ENCODE peak calls at places on chromosomes 6 and 20, in ten cellular contexts. One of them, this sample, is unnamed.

GRCh38 chr6:131861356-131861755 is 53.5 kb downstream of the ENPP1 start:
- DNase-seq in astrocyte: peak
- DNase-seq in tibial nerve: no peak
- DNase-seq in AG10803: peak
- DNase-seq in astrocyte of the cerebellum: peak
- DNase-seq in neuronal stem cell: no peak
- DNase-seq in lower lobe of right lung: no peak
- DNase-seq in tibial artery: no peak
- DNase-seq in left ventricle myocardium inferior: no peak
- DNase-seq in CD8-positive, alpha-beta T cell: no peak
- DNase-seq in this sample: peak

GRCh38 chr6:128572286-128572685 is 51.9 kb upstream of the PTPRK start:
- DNase-seq in astrocyte: no peak
- DNase-seq in tibial nerve: no peak
- DNase-seq in AG10803: peak
- DNase-seq in astrocyte of the cerebellum: no peak
- DNase-seq in neuronal stem cell: no peak
- DNase-seq in lower lobe of right lung: no peak
- DNase-seq in tibial artery: no peak
- DNase-seq in left ventricle myocardium inferior: no peak
- DNase-seq in CD8-positive, alpha-beta T cell: no peak
- DNase-seq in this sample: no peak

GRCh38 chr20:50929299-50930138 is 1.7 kb downstream of the ADNP start:
- DNase-seq in astrocyte: peak
- DNase-seq in tibial nerve: peak
- DNase-seq in AG10803: peak
- DNase-seq in astrocyte of the cerebellum: peak
- DNase-seq in neuronal stem cell: peak
- DNase-seq in lower lobe of right lung: peak
- DNase-seq in tibial artery: peak
- DNase-seq in left ventricle myocardium inferior: peak
- DNase-seq in CD8-positive, alpha-beta T cell: peak
- DNase-seq in this sample: peak

GRCh38 chr6:110067837-110068591 is 89.9 kb downstream of the GPR6 start:
- DNase-seq in astrocyte: peak
- DNase-seq in tibial nerve: no peak
- DNase-seq in AG10803: no peak
- DNase-seq in astrocyte of the cerebellum: peak
- DNase-seq in neuronal stem cell: no peak
- DNase-seq in lower lobe of right lung: no peak
- DNase-seq in tibial artery: no peak
- DNase-seq in left ventricle myocardium inferior: no peak
- DNase-seq in CD8-positive, alpha-beta T cell: no peak
- DNase-seq in this sample: peak

GRCh38 chr6:151475653-151476523 is 17.9 kb upstream of the CCDC170 start:
- DNase-seq in astrocyte: peak
- DNase-seq in tibial nerve: peak
- DNase-seq in AG10803: peak
- DNase-seq in astrocyte of the cerebellum: no peak
- DNase-seq in neuronal stem cell: no peak
- DNase-seq in lower lobe of right lung: peak
- DNase-seq in tibial artery: no peak
- DNase-seq in left ventricle myocardium inferior: no peak
- DNase-seq in CD8-positive, alpha-beta T cell: no peak
- DNase-seq in this sample: peak

GRCh38 chr20:15638781-15639180 is 934.5 kb downstream of the KIF16B start:
- DNase-seq in astrocyte: no peak
- DNase-seq in tibial nerve: no peak
- DNase-seq in AG10803: no peak
- DNase-seq in astrocyte of the cerebellum: no peak
- DNase-seq in neuronal stem cell: no peak
- DNase-seq in lower lobe of right lung: no peak
- DNase-seq in tibial artery: no peak
- DNase-seq in left ventricle myocardium inferior: no peak
- DNase-seq in CD8-positive, alpha-beta T cell: no peak
- DNase-seq in this sample: no peak

GRCh38 chr20:10109621-10110020 is 74.8 kb downstream of the ANKEF1 start:
- DNase-seq in astrocyte: peak
- DNase-seq in tibial nerve: no peak
- DNase-seq in AG10803: no peak
- DNase-seq in astrocyte of the cerebellum: no peak
- DNase-seq in neuronal stem cell: no peak
- DNase-seq in lower lobe of right lung: no peak
- DNase-seq in tibial artery: no peak
- DNase-seq in left ventricle myocardium inferior: no peak
- DNase-seq in CD8-positive, alpha-beta T cell: no peak
- DNase-seq in this sample: no peak

GRCh38 chr20:63639093-63639860 is 12.4 kb upstream of the GMEB2 start:
- DNase-seq in astrocyte: no peak
- DNase-seq in tibial nerve: no peak
- DNase-seq in AG10803: no peak
- DNase-seq in astrocyte of the cerebellum: no peak
- DNase-seq in neuronal stem cell: no peak
- DNase-seq in lower lobe of right lung: peak
- DNase-seq in tibial artery: no peak
- DNase-seq in left ventricle myocardium inferior: peak
- DNase-seq in CD8-positive, alpha-beta T cell: peak
- DNase-seq in this sample: no peak

GRCh38 chr20:59920944-59921343 is 12.5 kb downstream of the SYCP2 start:
- DNase-seq in astrocyte: no peak
- DNase-seq in tibial nerve: no peak
- DNase-seq in AG10803: no peak
- DNase-seq in astrocyte of the cerebellum: no peak
- DNase-seq in neuronal stem cell: no peak
- DNase-seq in lower lobe of right lung: no peak
- DNase-seq in tibial artery: no peak
- DNase-seq in left ventricle myocardium inferior: no peak
- DNase-seq in CD8-positive, alpha-beta T cell: no peak
- DNase-seq in this sample: no peak

GRCh38 chr20:24547967-24548366 is 78.5 kb downstream of the SYNDIG1 start:
- DNase-seq in astrocyte: no peak
- DNase-seq in tibial nerve: no peak
- DNase-seq in AG10803: no peak
- DNase-seq in astrocyte of the cerebellum: no peak
- DNase-seq in neuronal stem cell: no peak
- DNase-seq in lower lobe of right lung: no peak
- DNase-seq in tibial artery: no peak
- DNase-seq in left ventricle myocardium inferior: no peak
- DNase-seq in CD8-positive, alpha-beta T cell: no peak
- DNase-seq in this sample: no peak

GRCh38 chr20:2140561-2140960 is 38.9 kb downstream of the STK35 start:
- DNase-seq in astrocyte: peak
- DNase-seq in tibial nerve: peak
- DNase-seq in AG10803: peak
- DNase-seq in astrocyte of the cerebellum: no peak
- DNase-seq in neuronal stem cell: no peak
- DNase-seq in lower lobe of right lung: no peak
- DNase-seq in tibial artery: peak
- DNase-seq in left ventricle myocardium inferior: peak
- DNase-seq in CD8-positive, alpha-beta T cell: no peak
- DNase-seq in this sample: peak

GRCh38 chr6:134132494-134133141 is 80.2 kb upstream of the SLC2A12 start:
- DNase-seq in astrocyte: peak
- DNase-seq in tibial nerve: no peak
- DNase-seq in AG10803: peak
- DNase-seq in astrocyte of the cerebellum: peak
- DNase-seq in neuronal stem cell: no peak
- DNase-seq in lower lobe of right lung: no peak
- DNase-seq in tibial artery: no peak
- DNase-seq in left ventricle myocardium inferior: no peak
- DNase-seq in CD8-positive, alpha-beta T cell: no peak
- DNase-seq in this sample: peak

GRCh38 chr20:17026346-17026745 is 200.5 kb upstream of the PCSK2 start:
- DNase-seq in astrocyte: peak
- DNase-seq in tibial nerve: no peak
- DNase-seq in AG10803: peak
- DNase-seq in astrocyte of the cerebellum: no peak
- DNase-seq in neuronal stem cell: no peak
- DNase-seq in lower lobe of right lung: no peak
- DNase-seq in tibial artery: no peak
- DNase-seq in left ventricle myocardium inferior: no peak
- DNase-seq in CD8-positive, alpha-beta T cell: no peak
- DNase-seq in this sample: no peak

GRCh38 chr20:17021481-17021880 is 205.4 kb upstream of the PCSK2 start:
- DNase-seq in astrocyte: no peak
- DNase-seq in tibial nerve: no peak
- DNase-seq in AG10803: no peak
- DNase-seq in astrocyte of the cerebellum: no peak
- DNase-seq in neuronal stem cell: no peak
- DNase-seq in lower lobe of right lung: no peak
- DNase-seq in tibial artery: no peak
- DNase-seq in left ventricle myocardium inferior: no peak
- DNase-seq in CD8-positive, alpha-beta T cell: no peak
- DNase-seq in this sample: no peak

GRCh38 chr20:17024513-17025105 is 202.2 kb upstream of the PCSK2 start:
- DNase-seq in astrocyte: peak
- DNase-seq in tibial nerve: no peak
- DNase-seq in AG10803: peak
- DNase-seq in astrocyte of the cerebellum: peak
- DNase-seq in neuronal stem cell: peak
- DNase-seq in lower lobe of right lung: no peak
- DNase-seq in tibial artery: no peak
- DNase-seq in left ventricle myocardium inferior: no peak
- DNase-seq in CD8-positive, alpha-beta T cell: no peak
- DNase-seq in this sample: no peak

GRCh38 chr20:17023036-17023435 is 203.8 kb upstream of the PCSK2 start:
- DNase-seq in astrocyte: no peak
- DNase-seq in tibial nerve: no peak
- DNase-seq in AG10803: no peak
- DNase-seq in astrocyte of the cerebellum: no peak
- DNase-seq in neuronal stem cell: no peak
- DNase-seq in lower lobe of right lung: no peak
- DNase-seq in tibial artery: no peak
- DNase-seq in left ventricle myocardium inferior: no peak
- DNase-seq in CD8-positive, alpha-beta T cell: no peak
- DNase-seq in this sample: no peak

DNA sequence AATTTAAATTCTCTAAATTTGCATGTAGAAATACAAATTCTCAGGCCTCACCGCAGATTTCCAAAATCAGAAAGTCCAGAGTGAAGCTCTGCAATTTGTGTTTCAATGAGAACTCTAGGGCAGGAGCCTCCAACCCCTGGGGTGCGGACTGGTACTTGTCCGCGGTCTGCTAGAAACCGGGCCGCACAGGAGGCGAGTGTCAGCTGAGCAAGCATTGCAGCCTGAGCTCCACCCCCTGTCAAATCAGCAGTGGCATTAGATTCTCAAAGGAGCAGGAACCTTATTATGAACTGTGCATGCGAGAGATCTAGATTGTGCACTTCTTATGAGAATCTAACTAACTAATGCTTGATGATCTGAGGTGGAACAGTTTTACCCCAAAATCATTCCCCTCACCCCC is 203.0 kb upstream of the PCSK2 start:
- DNase-seq in astrocyte: peak
- DNase-seq in tibial nerve: no peak
- DNase-seq in AG10803: no peak
- DNase-seq in astrocyte of the cerebellum: no peak
- DNase-seq in neuronal stem cell: peak
- DNase-seq in lower lobe of right lung: peak
- DNase-seq in tibial artery: no peak
- DNase-seq in left ventricle myocardium inferior: no peak
- DNase-seq in CD8-positive, alpha-beta T cell: no peak
- DNase-seq in this sample: no peak
- H3K4me3 ChIP-seq in astrocyte: peak
- H3K4me3 ChIP-seq in tibial nerve: no peak
- H3K4me3 ChIP-seq in AG10803: no peak
- H3K4me3 ChIP-seq in astrocyte of the cerebellum: no peak
- H3K4me3 ChIP-seq in neuronal stem cell: no peak
- H3K4me3 ChIP-seq in lower lobe of right lung: no peak
- H3K4me3 ChIP-seq in tibial artery: no peak
- H3K4me3 ChIP-seq in left ventricle myocardium inferior: no peak
- H3K4me3 ChIP-seq in CD8-positive, alpha-beta T cell: no peak
- H3K4me3 ChIP-seq in this sample: no peak

DNA sequence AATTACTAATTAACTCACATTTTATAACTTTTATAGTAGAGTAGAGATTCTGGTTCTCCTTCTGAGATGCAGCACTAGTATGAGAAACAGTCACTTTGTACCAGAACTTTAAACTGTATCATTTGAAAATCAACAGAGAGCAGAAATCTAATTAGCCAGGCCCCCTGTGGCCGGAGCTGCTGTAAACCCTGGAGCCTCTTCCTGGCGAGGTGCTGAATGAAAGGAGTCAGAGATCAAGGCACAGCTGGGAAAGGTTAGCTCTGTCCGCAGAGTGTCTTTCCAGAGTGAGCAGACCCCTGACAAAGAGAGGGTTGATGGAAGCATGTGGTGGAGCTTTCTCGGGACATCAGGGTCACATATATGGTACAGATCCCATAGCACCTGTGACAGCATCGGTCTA is 703.8 kb downstream of the RFPL4B start:
- DNase-seq in astrocyte: no peak
- DNase-seq in tibial nerve: no peak
- DNase-seq in AG10803: no peak
- DNase-seq in astrocyte of the cerebellum: no peak
- DNase-seq in neuronal stem cell: peak
- DNase-seq in lower lobe of right lung: no peak
- DNase-seq in tibial artery: no peak
- DNase-seq in left ventricle myocardium inferior: no peak
- DNase-seq in CD8-positive, alpha-beta T cell: no peak
- DNase-seq in this sample: no peak
- H3K4me3 ChIP-seq in astrocyte: no peak
- H3K4me3 ChIP-seq in tibial nerve: no peak
- H3K4me3 ChIP-seq in AG10803: no peak
- H3K4me3 ChIP-seq in astrocyte of the cerebellum: no peak
- H3K4me3 ChIP-seq in neuronal stem cell: no peak
- H3K4me3 ChIP-seq in lower lobe of right lung: no peak
- H3K4me3 ChIP-seq in tibial artery: no peak
- H3K4me3 ChIP-seq in left ventricle myocardium inferior: no peak
- H3K4me3 ChIP-seq in CD8-positive, alpha-beta T cell: no peak
- H3K4me3 ChIP-seq in this sample: no peak

GRCh38 chr6:170286246-170286933 is 4.5 kb downstream of the DLL1 start:
- DNase-seq in astrocyte: peak
- DNase-seq in tibial nerve: no peak
- DNase-seq in AG10803: no peak
- DNase-seq in astrocyte of the cerebellum: no peak
- DNase-seq in neuronal stem cell: peak
- DNase-seq in lower lobe of right lung: no peak
- DNase-seq in tibial artery: no peak
- DNase-seq in left ventricle myocardium inferior: peak
- DNase-seq in CD8-positive, alpha-beta T cell: no peak
- DNase-seq in this sample: peak
- H3K4me3 ChIP-seq in astrocyte: no peak
- H3K4me3 ChIP-seq in tibial nerve: no peak
- H3K4me3 ChIP-seq in AG10803: no peak
- H3K4me3 ChIP-seq in astrocyte of the cerebellum: no peak
- H3K4me3 ChIP-seq in neuronal stem cell: peak
- H3K4me3 ChIP-seq in lower lobe of right lung: no peak
- H3K4me3 ChIP-seq in tibial artery: no peak
- H3K4me3 ChIP-seq in left ventricle myocardium inferior: peak
- H3K4me3 ChIP-seq in CD8-positive, alpha-beta T cell: no peak
- H3K4me3 ChIP-seq in this sample: no peak

DNA sequence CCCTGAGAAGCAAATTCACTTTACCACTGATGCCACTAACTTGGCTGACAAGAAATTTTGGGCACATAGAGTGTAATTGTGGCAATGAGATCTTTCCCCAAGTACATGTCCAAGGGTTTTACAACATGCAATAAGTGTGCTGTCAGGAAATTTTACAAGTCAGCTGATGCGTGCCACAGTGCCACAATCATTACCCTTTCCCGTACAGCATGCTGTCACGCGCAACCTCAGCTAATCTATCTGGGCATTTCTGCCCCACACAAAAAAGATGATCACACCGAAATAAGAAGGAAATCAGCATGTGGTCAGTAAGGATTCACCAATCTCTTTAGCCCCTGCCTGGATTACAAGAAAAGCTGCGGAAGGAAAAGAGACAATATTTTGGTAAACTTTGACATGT is 163.6 kb upstream of the PREP start:
- DNase-seq in astrocyte: no peak
- DNase-seq in tibial nerve: no peak
- DNase-seq in AG10803: no peak
- DNase-seq in astrocyte of the cerebellum: no peak
- DNase-seq in neuronal stem cell: no peak
- DNase-seq in lower lobe of right lung: no peak
- DNase-seq in tibial artery: no peak
- DNase-seq in left ventricle myocardium inferior: no peak
- DNase-seq in CD8-positive, alpha-beta T cell: no peak
- DNase-seq in this sample: no peak
- H3K4me3 ChIP-seq in astrocyte: no peak
- H3K4me3 ChIP-seq in tibial nerve: no peak
- H3K4me3 ChIP-seq in AG10803: no peak
- H3K4me3 ChIP-seq in astrocyte of the cerebellum: no peak
- H3K4me3 ChIP-seq in neuronal stem cell: no peak
- H3K4me3 ChIP-seq in lower lobe of right lung: no peak
- H3K4me3 ChIP-seq in tibial artery: no peak
- H3K4me3 ChIP-seq in left ventricle myocardium inferior: no peak
- H3K4me3 ChIP-seq in CD8-positive, alpha-beta T cell: no peak
- H3K4me3 ChIP-seq in this sample: no peak

This sample was measured in fibroblast of pulmonary artery.